ENCODE peak calls at places on chromosomes 2 and 18, in eight cellular contexts. One of them, this sample, is unnamed.
A peak's percentile ranks its signal among the peaks of the same experiment; 100 is the strongest.

GRCh38 chr2:1659951-1660565 is 84.3 kb downstream of the PXDN start:
- DNase-seq in hepatocyte: no peak
- DNase-seq in GM06990: no peak
- DNase-seq in ovary: peak; percentile 12
- DNase-seq in CD8-positive, alpha-beta T cell: no peak
- DNase-seq in IMR-90: no peak
- DNase-seq in brain microvascular endothelial cell: no peak
- DNase-seq in astrocyte of the spinal cord: no peak
- DNase-seq in this sample: no peak

GRCh38 chr18:48408111-48408726 is 964 bp downstream of the ZBTB7C start:
- DNase-seq in hepatocyte: no peak
- DNase-seq in GM06990: peak; percentile 13
- DNase-seq in ovary: peak; percentile 40
- DNase-seq in CD8-positive, alpha-beta T cell: no peak
- DNase-seq in IMR-90: no peak
- DNase-seq in brain microvascular endothelial cell: no peak
- DNase-seq in astrocyte of the spinal cord: no peak
- DNase-seq in this sample: no peak

GRCh38 chr18:23188391-23188790 is 53.1 kb downstream of the CABLES1 start:
- DNase-seq in hepatocyte: no peak
- DNase-seq in GM06990: no peak
- DNase-seq in ovary: no peak
- DNase-seq in CD8-positive, alpha-beta T cell: no peak
- DNase-seq in IMR-90: no peak
- DNase-seq in brain microvascular endothelial cell: no peak
- DNase-seq in astrocyte of the spinal cord: no peak
- DNase-seq in this sample: no peak

GRCh38 chr2:187215576-187216240 is 232.3 kb downstream of the CALCRL start:
- DNase-seq in hepatocyte: no peak
- DNase-seq in GM06990: no peak
- DNase-seq in ovary: no peak
- DNase-seq in CD8-positive, alpha-beta T cell: no peak
- DNase-seq in IMR-90: no peak
- DNase-seq in brain microvascular endothelial cell: no peak
- DNase-seq in astrocyte of the spinal cord: peak; percentile 71
- DNase-seq in this sample: peak; percentile 12

GRCh38 chr2:75224636-75225094 is 25.3 kb upstream of the TACR1 start:
- DNase-seq in hepatocyte: no peak
- DNase-seq in GM06990: no peak
- DNase-seq in ovary: no peak
- DNase-seq in CD8-positive, alpha-beta T cell: no peak
- DNase-seq in IMR-90: peak; percentile 10
- DNase-seq in brain microvascular endothelial cell: no peak
- DNase-seq in astrocyte of the spinal cord: no peak
- DNase-seq in this sample: no peak

GRCh38 chr2:20635698-20636584 is 15.0 kb downstream of the HS1BP3 start:
- DNase-seq in hepatocyte: peak; percentile 93
- DNase-seq in GM06990: peak; percentile 81
- DNase-seq in ovary: peak; percentile 93
- DNase-seq in CD8-positive, alpha-beta T cell: no peak
- DNase-seq in IMR-90: peak; percentile 71
- DNase-seq in brain microvascular endothelial cell: peak; percentile 61
- DNase-seq in astrocyte of the spinal cord: peak; percentile 82
- DNase-seq in this sample: peak; percentile 82

GRCh38 chr2:239107936-239108335 is 260.1 kb downstream of the TWIST2 start:
- DNase-seq in hepatocyte: no peak
- DNase-seq in GM06990: no peak
- DNase-seq in ovary: no peak
- DNase-seq in CD8-positive, alpha-beta T cell: no peak
- DNase-seq in IMR-90: no peak
- DNase-seq in brain microvascular endothelial cell: no peak
- DNase-seq in astrocyte of the spinal cord: no peak
- DNase-seq in this sample: no peak

GRCh38 chr2:45925636-45926350 is 274.3 kb downstream of the PRKCE start:
- DNase-seq in hepatocyte: no peak
- DNase-seq in GM06990: no peak
- DNase-seq in ovary: no peak
- DNase-seq in CD8-positive, alpha-beta T cell: no peak
- DNase-seq in IMR-90: no peak
- DNase-seq in brain microvascular endothelial cell: no peak
- DNase-seq in astrocyte of the spinal cord: no peak
- DNase-seq in this sample: peak; percentile 58

GRCh38 chr2:148234143-148234542 is 213.3 kb downstream of the MBD5 start:
- DNase-seq in hepatocyte: no peak
- DNase-seq in GM06990: no peak
- DNase-seq in ovary: no peak
- DNase-seq in CD8-positive, alpha-beta T cell: no peak
- DNase-seq in IMR-90: peak; percentile 42
- DNase-seq in brain microvascular endothelial cell: no peak
- DNase-seq in astrocyte of the spinal cord: no peak
- DNase-seq in this sample: no peak

GRCh38 chr2:2758793-2759367 is 427.8 kb upstream of the MYT1L start:
- DNase-seq in hepatocyte: no peak
- DNase-seq in GM06990: no peak
- DNase-seq in ovary: no peak
- DNase-seq in CD8-positive, alpha-beta T cell: no peak
- DNase-seq in IMR-90: no peak
- DNase-seq in brain microvascular endothelial cell: no peak
- DNase-seq in astrocyte of the spinal cord: no peak
- DNase-seq in this sample: no peak

GRCh38 chr18:74994502-74995403 is 214.2 kb downstream of the PTGR3 start:
- DNase-seq in hepatocyte: no peak
- DNase-seq in GM06990: peak; percentile 68
- DNase-seq in ovary: no peak
- DNase-seq in CD8-positive, alpha-beta T cell: no peak
- DNase-seq in IMR-90: peak; percentile 11
- DNase-seq in brain microvascular endothelial cell: no peak
- DNase-seq in astrocyte of the spinal cord: peak; percentile 10
- DNase-seq in this sample: no peak

GRCh38 chr18:25231327-25231691 is 120.7 kb downstream of the ZNF521 start:
- DNase-seq in hepatocyte: no peak
- DNase-seq in GM06990: no peak
- DNase-seq in ovary: peak; percentile 49
- DNase-seq in CD8-positive, alpha-beta T cell: no peak
- DNase-seq in IMR-90: no peak
- DNase-seq in brain microvascular endothelial cell: no peak
- DNase-seq in astrocyte of the spinal cord: no peak
- DNase-seq in this sample: no peak

GRCh38 chr18:26304511-26304910 is 78.3 kb downstream of the TAF4B start:
- DNase-seq in hepatocyte: no peak
- DNase-seq in GM06990: no peak
- DNase-seq in ovary: no peak
- DNase-seq in CD8-positive, alpha-beta T cell: no peak
- DNase-seq in IMR-90: no peak
- DNase-seq in brain microvascular endothelial cell: no peak
- DNase-seq in astrocyte of the spinal cord: no peak
- DNase-seq in this sample: no peak

GRCh38 chr2:100008960-100009359 is 133.4 kb downstream of the AFF3 start:
- DNase-seq in hepatocyte: no peak
- DNase-seq in GM06990: no peak
- DNase-seq in ovary: no peak
- DNase-seq in CD8-positive, alpha-beta T cell: no peak
- DNase-seq in IMR-90: peak; percentile 76
- DNase-seq in brain microvascular endothelial cell: no peak
- DNase-seq in astrocyte of the spinal cord: peak; percentile 16
- DNase-seq in this sample: peak; percentile 13

GRCh38 chr2:236168110-236169067 is at the start of gene GBX2:
- DNase-seq in hepatocyte: peak; percentile 78
- DNase-seq in GM06990: no peak
- DNase-seq in ovary: peak; percentile 27
- DNase-seq in CD8-positive, alpha-beta T cell: no peak
- DNase-seq in IMR-90: peak; percentile 17
- DNase-seq in brain microvascular endothelial cell: peak; percentile 52
- DNase-seq in astrocyte of the spinal cord: peak; percentile 72
- DNase-seq in this sample: peak; percentile 57

GRCh38 chr2:128455710-128456050 is 137.0 kb upstream of the HS6ST1 start:
- DNase-seq in hepatocyte: no peak
- DNase-seq in GM06990: no peak
- DNase-seq in ovary: no peak
- DNase-seq in CD8-positive, alpha-beta T cell: no peak
- DNase-seq in IMR-90: no peak
- DNase-seq in brain microvascular endothelial cell: no peak
- DNase-seq in astrocyte of the spinal cord: no peak
- DNase-seq in this sample: no peak

GRCh38 chr2:28993211-28993960 is 12.3 kb downstream of the TOGARAM2 start:
- DNase-seq in hepatocyte: no peak
- DNase-seq in GM06990: no peak
- DNase-seq in ovary: no peak
- DNase-seq in CD8-positive, alpha-beta T cell: no peak
- DNase-seq in IMR-90: no peak
- DNase-seq in brain microvascular endothelial cell: no peak
- DNase-seq in astrocyte of the spinal cord: no peak
- DNase-seq in this sample: no peak

GRCh38 chr18:32629990-32630389 is 142.8 kb downstream of the KLHL14 start:
- DNase-seq in hepatocyte: no peak
- DNase-seq in GM06990: no peak
- DNase-seq in ovary: no peak
- DNase-seq in CD8-positive, alpha-beta T cell: no peak
- DNase-seq in IMR-90: no peak
- DNase-seq in brain microvascular endothelial cell: no peak
- DNase-seq in astrocyte of the spinal cord: no peak
- DNase-seq in this sample: no peak

GRCh38 chr2:241522477-241522876 is 14.1 kb upstream of the STK25 start:
- DNase-seq in hepatocyte: no peak
- DNase-seq in GM06990: no peak
- DNase-seq in ovary: no peak
- DNase-seq in CD8-positive, alpha-beta T cell: no peak
- DNase-seq in IMR-90: no peak
- DNase-seq in brain microvascular endothelial cell: no peak
- DNase-seq in astrocyte of the spinal cord: no peak
- DNase-seq in this sample: no peak

GRCh38 chr18:63977040-63977439 is 7.2 kb downstream of the SERPINB8 start:
- DNase-seq in hepatocyte: no peak
- DNase-seq in GM06990: no peak
- DNase-seq in ovary: no peak
- DNase-seq in CD8-positive, alpha-beta T cell: no peak
- DNase-seq in IMR-90: no peak
- DNase-seq in brain microvascular endothelial cell: no peak
- DNase-seq in astrocyte of the spinal cord: no peak
- DNase-seq in this sample: no peak

GRCh38 chr18:63980896-63981454 is 11.1 kb downstream of the SERPINB8 start:
- DNase-seq in hepatocyte: no peak
- DNase-seq in GM06990: no peak
- DNase-seq in ovary: no peak
- DNase-seq in CD8-positive, alpha-beta T cell: no peak
- DNase-seq in IMR-90: no peak
- DNase-seq in brain microvascular endothelial cell: no peak
- DNase-seq in astrocyte of the spinal cord: no peak
- DNase-seq in this sample: no peak

GRCh38 chr18:63981719-63982118 is 11.8 kb downstream of the SERPINB8 start:
- DNase-seq in hepatocyte: no peak
- DNase-seq in GM06990: no peak
- DNase-seq in ovary: no peak
- DNase-seq in CD8-positive, alpha-beta T cell: no peak
- DNase-seq in IMR-90: no peak
- DNase-seq in brain microvascular endothelial cell: no peak
- DNase-seq in astrocyte of the spinal cord: no peak
- DNase-seq in this sample: no peak

GRCh38 chr18:63980027-63980426 is 10.1 kb downstream of the SERPINB8 start:
- DNase-seq in hepatocyte: no peak
- DNase-seq in GM06990: no peak
- DNase-seq in ovary: no peak
- DNase-seq in CD8-positive, alpha-beta T cell: no peak
- DNase-seq in IMR-90: no peak
- DNase-seq in brain microvascular endothelial cell: no peak
- DNase-seq in astrocyte of the spinal cord: no peak
- DNase-seq in this sample: no peak

GRCh38 chr18:63979409-63979908 is 9.6 kb downstream of the SERPINB8 start:
- DNase-seq in hepatocyte: peak; percentile 81
- DNase-seq in GM06990: peak; percentile 6
- DNase-seq in ovary: peak; percentile 31
- DNase-seq in CD8-positive, alpha-beta T cell: peak; percentile 9
- DNase-seq in IMR-90: peak; percentile 70
- DNase-seq in brain microvascular endothelial cell: peak; percentile 70
- DNase-seq in astrocyte of the spinal cord: peak; percentile 73
- DNase-seq in this sample: peak; percentile 78
- H3K4me3 ChIP-seq in hepatocyte: no peak overlapping the region
- H3K4me3 ChIP-seq in GM06990: no peak overlapping the region
- H3K4me3 ChIP-seq in ovary: peak overlapping the region; percentile 13
- H3K4me3 ChIP-seq in CD8-positive, alpha-beta T cell: no peak overlapping the region
- H3K4me3 ChIP-seq in IMR-90: peak overlapping the region; percentile 37
- H3K4me3 ChIP-seq in brain microvascular endothelial cell: peak overlapping the region; percentile 25
- H3K4me3 ChIP-seq in astrocyte of the spinal cord: peak overlapping the region; percentile 6
- H3K4me3 ChIP-seq in this sample: peak overlapping the region; percentile 34

GRCh38 chr2:74119912-74120825 is 27.5 kb downstream of the BOLA3 start:
- DNase-seq in hepatocyte: peak; percentile 69
- DNase-seq in GM06990: peak; percentile 94
- DNase-seq in ovary: peak; percentile 85
- DNase-seq in CD8-positive, alpha-beta T cell: peak; percentile 82
- DNase-seq in IMR-90: peak; percentile 69
- DNase-seq in brain microvascular endothelial cell: peak; percentile 75
- DNase-seq in astrocyte of the spinal cord: peak; percentile 86
- DNase-seq in this sample: peak; percentile 86

GRCh38 chr2:74119324-74119723 is 28.4 kb downstream of the BOLA3 start:
- DNase-seq in hepatocyte: no peak
- DNase-seq in GM06990: no peak
- DNase-seq in ovary: no peak
- DNase-seq in CD8-positive, alpha-beta T cell: no peak
- DNase-seq in IMR-90: no peak
- DNase-seq in brain microvascular endothelial cell: no peak
- DNase-seq in astrocyte of the spinal cord: no peak
- DNase-seq in this sample: peak; percentile 30
- TF ChIP-seq CTCF in hepatocyte: no peak
- TF ChIP-seq CTCF in GM06990: peak; percentile 11
- TF ChIP-seq CTCF in ovary: no peak
- TF ChIP-seq CTCF in CD8-positive, alpha-beta T cell: no peak
- TF ChIP-seq CTCF in IMR-90: no peak
- TF ChIP-seq CTCF in brain microvascular endothelial cell: peak; percentile 22
- TF ChIP-seq CTCF in astrocyte of the spinal cord: no peak
- TF ChIP-seq CTCF in this sample: peak; percentile 15

DNA sequence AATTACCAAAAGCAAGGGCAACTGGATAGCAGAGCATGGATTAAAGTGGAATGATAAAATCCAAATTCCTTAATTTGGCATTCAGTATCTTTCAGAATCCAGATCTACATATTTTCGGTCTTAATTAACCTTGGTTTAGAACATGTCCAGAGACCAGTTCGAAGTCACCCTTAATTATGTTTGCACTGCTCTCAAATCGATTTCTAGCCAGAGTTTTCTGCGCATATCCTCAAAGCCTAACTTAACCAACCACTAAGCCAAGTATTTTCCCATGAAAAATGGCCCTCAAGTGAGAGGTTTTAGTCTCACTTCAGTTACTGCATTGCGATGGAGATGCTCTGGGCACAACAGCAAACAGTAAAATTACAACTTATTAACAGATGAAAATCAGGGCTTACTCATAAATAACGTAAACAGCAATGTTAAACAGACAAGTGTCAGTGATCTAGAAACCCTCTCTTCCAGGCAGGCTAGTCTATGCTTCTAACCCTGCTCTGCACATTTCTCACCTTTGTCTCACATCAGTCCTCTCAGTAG is 4.5 kb downstream of the RTN4 start:
- DNase-seq in hepatocyte: no peak
- DNase-seq in GM06990: no peak
- DNase-seq in ovary: no peak
- DNase-seq in CD8-positive, alpha-beta T cell: no peak
- DNase-seq in IMR-90: no peak
- DNase-seq in brain microvascular endothelial cell: no peak
- DNase-seq in astrocyte of the spinal cord: no peak
- DNase-seq in this sample: no peak
- H3K4me3 ChIP-seq in hepatocyte: peak overlapping the region; percentile 1
- H3K4me3 ChIP-seq in GM06990: no peak overlapping the region
- H3K4me3 ChIP-seq in ovary: no peak overlapping the region
- H3K4me3 ChIP-seq in CD8-positive, alpha-beta T cell: no peak overlapping the region
- H3K4me3 ChIP-seq in IMR-90: peak overlapping the region; percentile 28
- H3K4me3 ChIP-seq in brain microvascular endothelial cell: peak overlapping the region; percentile 93
- H3K4me3 ChIP-seq in astrocyte of the spinal cord: peak overlapping the region; percentile 100
- H3K4me3 ChIP-seq in this sample: peak overlapping the region; percentile 96

GRCh38 chr2:219836647-219837177 is 209.3 kb downstream of the SLC4A3 start:
- DNase-seq in hepatocyte: no peak
- DNase-seq in GM06990: no peak
- DNase-seq in ovary: no peak
- DNase-seq in CD8-positive, alpha-beta T cell: no peak
- DNase-seq in IMR-90: peak; percentile 17
- DNase-seq in brain microvascular endothelial cell: peak; percentile 11
- DNase-seq in astrocyte of the spinal cord: peak; percentile 12
- DNase-seq in this sample: peak; percentile 34
- TF ChIP-seq CTCF in hepatocyte: peak; percentile 36
- TF ChIP-seq CTCF in GM06990: peak; percentile 41
- TF ChIP-seq CTCF in ovary: peak; percentile 37
- TF ChIP-seq CTCF in CD8-positive, alpha-beta T cell: no peak
- TF ChIP-seq CTCF in IMR-90: peak; percentile 20
- TF ChIP-seq CTCF in brain microvascular endothelial cell: peak; percentile 27
- TF ChIP-seq CTCF in astrocyte of the spinal cord: peak; percentile 55
- TF ChIP-seq CTCF in this sample: peak; percentile 45

This sample was measured in fibroblast of pulmonary artery.